ENCODE peak calls at places on chromosomes 11 and 22, in eight cellular contexts. M is WERI-Rb-1, X is fibroblast of the aortic adventitia, U is aorta, I is right lobe of liver, B is astrocyte of the spinal cord, A is A673, T is DND-41. R is an unnamed sample.

GRCh38 chr22:26669060-26669481 is 11.7 kb downstream of the MIAT start:
- DNase-seq in M (peak), X (no peak), U (no peak), I (no peak), B (peak), A (peak), T (peak), R (no peak)

GRCh38 chr11:96635655-96636054 is 245.8 kb downstream of the JRKL start:
- DNase-seq in M (no peak), X (no peak), U (no peak), I (no peak), B (no peak), A (no peak), T (no peak), R (no peak)

GRCh38 chr11:84243629-84244263 is 957.6 kb upstream of the CCDC90B start:
- DNase-seq in M (no peak), X (no peak), U (no peak), I (no peak), B (no peak), A (no peak), T (no peak), R (no peak)

GRCh38 chr11:14537134-14537599 is 17.0 kb upstream of the PSMA1 start:
- DNase-seq in M (peak), X (peak), U (peak), I (no peak), B (peak), A (peak), T (peak), R (no peak)

GRCh38 chr11:126202646-126203359 is 8.6 kb downstream of the RPUSD4 start:
- DNase-seq in M (no peak), X (no peak), U (no peak), I (peak), B (no peak), A (no peak), T (no peak), R (no peak)

GRCh38 chr11:105723269-105723668 is 113.4 kb downstream of the GRIA4 start:
- DNase-seq in M (no peak), X (no peak), U (no peak), I (no peak), B (no peak), A (no peak), T (no peak), R (no peak)

GRCh38 chr11:125300791-125301218 is 136.3 kb downstream of the PKNOX2 start:
- DNase-seq in M (no peak), X (peak), U (peak), I (no peak), B (peak), A (no peak), T (no peak), R (no peak)

GRCh38 chr11:86787651-86788050 is 12.7 kb upstream of the PRSS23 start:
- DNase-seq in M (no peak), X (no peak), U (no peak), I (no peak), B (no peak), A (no peak), T (no peak), R (no peak)

GRCh38 chr11:70710192-70710965 is 312.1 kb downstream of the CTTN start:
- DNase-seq in M (peak), X (no peak), U (no peak), I (no peak), B (no peak), A (no peak), T (no peak), R (peak)

GRCh38 chr22:29706493-29706892 is 13.3 kb upstream of the CABP7 start:
- DNase-seq in M (peak), X (no peak), U (no peak), I (no peak), B (no peak), A (no peak), T (no peak), R (no peak)

GRCh38 chr22:47632646-47633045 is 870.2 kb downstream of the TBC1D22A start:
- DNase-seq in M (no peak), X (no peak), U (no peak), I (no peak), B (no peak), A (no peak), T (no peak), R (peak)

GRCh38 chr11:14148653-14149273 is 186.2 kb downstream of the SPON1 start:
- DNase-seq in M (no peak), X (peak), U (no peak), I (no peak), B (peak), A (peak), T (no peak), R (no peak)

GRCh38 chr22:32661737-32662586 is 139.5 kb upstream of the TIMP3 start:
- DNase-seq in M (no peak), X (peak), U (no peak), I (no peak), B (peak), A (no peak), T (no peak), R (no peak)

GRCh38 chr11:77107950-77108349 is 5.3 kb downstream of the OMP start:
- DNase-seq in M (no peak), X (peak), U (peak), I (no peak), B (peak), A (no peak), T (no peak), R (peak)

GRCh38 chr11:96338910-96339703 is 3.9 kb downstream of the MAML2 start:
- DNase-seq in M (no peak), X (peak), U (peak), I (no peak), B (peak), A (no peak), T (peak), R (peak)

GRCh38 chr22:38081941-38082828 is 1.8 kb downstream of the SLC16A8 start:
- DNase-seq in M (no peak), X (no peak), U (peak), I (peak), B (no peak), A (no peak), T (no peak), R (no peak)

GRCh38 chr11:72752088-72752914 is at the start of gene ARAP1:
- DNase-seq in M (peak), X (peak), U (peak), I (peak), B (peak), A (peak), T (peak), R (peak)

GRCh38 chr22:50019316-50019715 is 6.8 kb upstream of the IL17REL start:
- DNase-seq in M (no peak), X (no peak), U (no peak), I (no peak), B (no peak), A (no peak), T (no peak), R (peak)

GRCh38 chr11:16095756-16096155 is 260.6 kb downstream of the SOX6 start:
- DNase-seq in M (no peak), X (no peak), U (no peak), I (no peak), B (no peak), A (no peak), T (no peak), R (no peak)

GRCh38 chr22:38452373-38453064 is 2.5 kb downstream of the KCNJ4 start:
- DNase-seq in M (peak), X (peak), U (peak), I (no peak), B (no peak), A (peak), T (no peak), R (no peak)

GRCh38 chr11:122791836-122792235 is 46.5 kb upstream of the CRTAM start:
- DNase-seq in M (no peak), X (peak), U (no peak), I (no peak), B (peak), A (no peak), T (no peak), R (no peak)

DNA sequence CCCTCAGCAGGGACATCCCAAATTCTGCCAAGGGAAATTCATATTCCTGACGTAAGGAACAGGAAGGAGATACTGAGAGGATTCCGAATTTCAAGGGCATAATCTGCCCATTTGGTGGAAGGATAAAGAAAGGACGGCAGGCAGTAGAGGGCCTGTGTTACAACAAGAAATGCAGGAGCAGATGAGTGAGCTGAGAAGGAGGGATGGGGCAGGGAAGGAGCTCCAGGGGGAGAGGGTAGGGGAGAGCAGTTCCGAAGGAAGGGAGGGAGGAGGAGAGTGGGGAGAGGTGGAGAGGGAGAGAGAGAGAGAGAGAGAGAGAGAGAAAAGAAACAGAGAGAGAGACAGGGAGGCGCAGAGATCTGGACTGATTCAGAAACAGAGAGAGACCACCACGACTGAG is 851 bp downstream of the OPCML start:
- DNase-seq in M (no peak), X (no peak), U (no peak), I (no peak), B (no peak), A (no peak), T (no peak), R (no peak)
- H3K4me3 ChIP-seq in M (no peak), X (no peak), U (no peak), I (no peak), B (no peak), A (no peak), T (no peak), R (no peak)

GRCh38 chr11:821513-822371 is 3.0 kb downstream of the PNPLA2 start:
- DNase-seq in M (no peak), X (no peak), U (no peak), I (no peak), B (no peak), A (no peak), T (no peak), R (peak)
- H3K4me3 ChIP-seq in M (no peak), X (peak), U (no peak), I (peak), B (no peak), A (no peak), T (no peak), R (peak)

DNA sequence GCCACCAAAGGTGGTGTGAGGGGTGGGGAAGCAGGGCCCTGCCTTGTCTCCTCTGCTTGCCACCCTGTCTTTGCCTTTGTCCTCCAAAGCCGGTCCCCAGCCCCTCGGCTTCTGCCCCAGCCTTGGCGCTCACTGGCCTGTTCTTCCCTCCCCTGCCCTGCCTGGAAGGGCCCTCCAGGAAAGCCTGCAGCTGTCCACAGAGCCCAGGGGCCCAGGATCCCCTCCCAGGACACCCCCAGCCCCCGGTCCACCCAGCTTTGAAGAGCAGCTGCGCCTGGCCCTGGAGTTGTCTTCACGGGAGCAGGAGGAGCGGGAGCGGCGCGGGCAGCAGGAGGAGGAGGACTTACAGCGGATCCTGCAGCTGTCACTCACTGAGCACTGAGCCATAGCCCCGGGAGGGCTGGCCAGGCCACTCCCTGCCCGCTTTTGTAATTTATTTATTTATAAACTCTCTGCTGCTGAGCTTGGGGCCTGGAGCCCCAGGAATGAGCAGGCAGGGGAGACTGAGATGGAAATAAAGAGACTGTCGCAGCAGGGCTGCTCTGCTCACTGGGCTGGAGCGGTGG is 1.3 kb upstream of the SSH3 start:
- DNase-seq in M (peak), X (no peak), U (peak), I (peak), B (peak), A (peak), T (no peak), R (peak)
- H3K4me3 ChIP-seq in M (peak), X (no peak), U (no peak), I (peak), B (no peak), A (peak), T (no peak), R (peak)

DNA sequence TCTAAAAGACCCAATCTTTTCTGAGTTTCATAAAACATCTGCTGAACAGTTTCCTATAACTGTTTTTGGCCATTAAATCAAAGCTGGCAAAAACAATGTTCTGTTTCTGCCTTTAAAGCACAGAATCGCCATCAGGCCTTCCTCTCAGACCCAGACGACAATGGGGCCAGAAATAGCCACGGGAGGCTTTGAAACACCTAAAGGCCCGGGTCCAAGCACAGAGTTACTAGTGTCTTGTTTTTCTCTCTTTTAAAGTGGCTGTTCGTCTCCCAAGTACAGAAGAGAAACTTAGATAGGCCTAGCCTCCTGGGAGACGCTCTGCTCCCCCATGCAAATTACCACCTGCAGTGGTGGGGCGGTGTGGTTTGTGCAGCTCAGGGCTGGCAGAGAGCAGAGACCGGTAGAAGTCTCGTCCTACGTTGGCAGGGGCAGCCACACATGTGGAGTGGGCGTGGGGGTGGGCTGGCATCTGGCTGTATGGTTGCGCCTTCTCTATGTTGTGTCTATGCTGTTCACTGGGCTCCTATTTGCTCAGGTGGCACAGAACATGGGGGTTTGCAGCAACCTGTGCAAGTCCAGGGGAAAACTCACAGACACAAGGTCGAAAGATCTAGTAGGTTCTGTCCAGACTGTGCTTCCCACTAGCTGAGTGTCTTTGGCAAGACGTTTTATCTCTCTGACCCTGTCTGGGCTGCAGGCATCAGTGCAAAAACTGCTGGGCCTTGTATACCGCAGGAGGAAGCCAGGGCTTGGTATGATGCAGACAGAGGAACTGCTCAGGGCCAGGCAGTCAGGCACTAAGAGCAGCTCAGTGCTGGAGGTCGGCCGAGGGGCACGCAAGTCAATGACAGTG is 23.6 kb upstream of the ETS1 start:
- DNase-seq in M (no peak), X (no peak), U (no peak), I (no peak), B (no peak), A (no peak), T (peak), R (no peak)
- H3K4me3 ChIP-seq in M (no peak), X (no peak), U (no peak), I (no peak), B (no peak), A (no peak), T (no peak), R (no peak)

GRCh38 chr11:34284836-34285235 is 73.0 kb downstream of the ABTB2 start:
- DNase-seq in M (peak), X (no peak), U (no peak), I (no peak), B (no peak), A (no peak), T (no peak), R (no peak)
- H3K4me3 ChIP-seq in M (no peak), X (no peak), U (no peak), I (no peak), B (no peak), A (no peak), T (no peak), R (no peak)

DNA sequence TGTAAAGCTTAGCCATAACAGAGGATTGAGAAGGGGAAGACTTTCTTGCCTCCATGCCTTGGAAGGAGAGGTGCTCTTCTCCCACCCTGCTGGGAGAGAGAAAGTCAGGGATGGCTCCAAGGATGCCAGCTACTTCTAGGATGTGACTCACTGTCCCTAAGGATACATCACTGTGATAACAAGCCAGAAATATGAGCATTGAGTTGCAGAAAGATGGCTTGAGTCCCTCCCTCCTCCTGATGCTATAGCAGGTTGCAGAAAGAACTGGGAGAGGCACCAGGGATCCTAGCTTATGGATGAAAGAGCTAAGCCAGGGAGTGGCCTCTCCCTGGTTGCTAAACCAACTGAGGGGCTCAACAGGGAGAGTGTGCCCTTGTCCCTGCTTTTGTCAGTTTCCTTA is 27.8 kb upstream of the FJX1 start:
- DNase-seq in M (no peak), X (peak), U (no peak), I (no peak), B (no peak), A (peak), T (no peak), R (no peak)
- H3K4me3 ChIP-seq in M (no peak), X (no peak), U (no peak), I (no peak), B (no peak), A (no peak), T (no peak), R (no peak)

DNA sequence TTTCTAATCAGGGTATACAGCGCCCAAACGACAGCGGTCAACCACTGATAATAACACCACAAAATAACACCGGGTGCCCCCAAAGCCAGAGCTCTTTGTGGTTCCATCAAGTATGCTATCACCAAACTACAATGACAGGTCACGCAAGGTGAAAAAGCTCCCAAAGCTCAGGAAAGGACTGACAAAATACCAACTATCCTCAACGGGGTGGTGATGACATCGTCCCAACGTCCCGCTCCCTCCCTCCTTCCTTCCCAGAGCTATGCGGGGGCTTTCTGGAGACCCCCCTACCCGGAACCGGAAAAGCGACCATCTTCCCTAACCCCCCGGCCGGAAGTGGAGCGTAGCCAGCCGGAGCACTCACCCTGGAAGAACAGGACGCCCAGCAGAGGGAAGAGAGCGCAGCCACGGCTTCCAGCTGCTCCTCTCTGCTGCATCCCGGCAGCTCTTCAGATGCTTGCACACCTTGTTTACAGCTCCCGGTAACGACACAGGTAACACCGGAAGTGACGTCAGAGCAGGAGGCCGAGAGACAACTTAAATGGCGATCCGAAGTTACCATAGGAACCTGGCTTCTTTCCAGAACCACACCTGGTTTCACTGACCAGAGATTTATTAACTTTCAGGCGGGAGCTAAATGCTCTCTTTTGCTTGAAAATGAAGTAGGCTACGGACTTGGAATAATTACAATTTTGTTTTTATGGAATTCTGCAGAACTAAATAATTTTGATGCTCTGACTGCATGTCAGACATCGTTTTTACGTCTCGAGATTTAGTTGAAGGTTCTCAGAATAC is at the start of gene MPZL3:
- DNase-seq in M (peak), X (peak), U (peak), I (peak), B (peak), A (peak), T (peak), R (peak)
- H3K4me3 ChIP-seq in M (peak), X (peak), U (no peak), I (peak), B (peak), A (peak), T (peak), R (peak)

GRCh38 chr22:19714320-19715252 is at the start of gene SEPTIN5:
- DNase-seq in M (no peak), X (no peak), U (peak), I (no peak), B (no peak), A (no peak), T (no peak), R (no peak)

GRCh38 chr22:19713228-19713627 is 1.1 kb upstream of the SEPTIN5 start:
- DNase-seq in M (no peak), X (no peak), U (peak), I (no peak), B (no peak), A (no peak), T (no peak), R (no peak)

GRCh38 chr22:19716041-19716828 is 1.9 kb downstream of the SEPTIN5 start:
- DNase-seq in M (no peak), X (no peak), U (no peak), I (no peak), B (no peak), A (no peak), T (no peak), R (no peak)

GRCh38 chr22:19715286-19715939 is 1.1 kb downstream of the SEPTIN5 start:
- DNase-seq in M (no peak), X (no peak), U (no peak), I (no peak), B (no peak), A (no peak), T (no peak), R (no peak)

DNA sequence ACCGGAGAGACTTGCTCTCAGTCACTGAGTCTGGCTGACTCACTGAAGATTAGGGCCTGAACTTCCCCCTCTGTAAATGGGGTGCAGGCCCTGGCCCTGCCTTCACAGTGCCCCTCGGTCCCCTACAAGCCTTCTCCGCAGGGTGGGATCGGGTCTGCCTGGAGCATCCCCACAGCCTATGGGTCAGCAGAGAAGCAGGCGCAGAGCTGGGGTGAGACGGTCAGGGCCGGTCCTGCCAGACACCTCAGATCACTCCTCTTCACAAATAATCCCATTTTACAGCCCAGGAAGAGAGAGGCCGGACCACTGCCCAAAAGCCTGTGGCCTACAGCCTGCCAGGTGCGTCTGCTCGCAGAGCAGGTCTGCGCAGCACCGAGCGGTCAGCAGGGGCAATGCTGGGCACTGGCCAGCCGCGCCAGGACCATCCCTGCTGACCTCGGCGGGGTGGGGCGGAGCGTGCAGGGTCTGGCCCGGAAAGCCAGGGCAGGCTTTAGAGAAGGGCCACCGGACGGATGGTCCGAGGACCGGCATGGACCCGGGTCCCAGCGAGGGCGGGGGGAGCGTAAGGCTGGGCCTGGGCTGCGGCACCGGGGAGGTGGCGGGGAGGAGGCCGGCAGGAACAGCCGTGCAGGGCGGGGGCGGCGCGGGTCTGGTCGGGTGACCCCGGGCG is 518 bp upstream of the SEPTIN5 start:
- DNase-seq in M (peak), X (no peak), U (peak), I (no peak), B (no peak), A (no peak), T (no peak), R (no peak)
- H3K4me3 ChIP-seq in M (peak), X (peak), U (peak), I (peak), B (peak), A (peak), T (no peak), R (peak)

R was measured in upper lobe of right lung.